ENCODE peak calls at places on chromosomes 13 and 19, in five cellular contexts. Y is progenitor cell of endocrine pancreas, F is AG04450, X is T-helper 2 cell, I is GOT3. B is an unnamed sample.

GRCh38 chr13:23902975-23903905 is 5.9 kb upstream of the C1QTNF9B start:
- DNase-seq in F (no peak), X (no peak), Y (no peak), I (no peak), B (no peak)

GRCh38 chr13:40132249-40132648 is 476.8 kb downstream of the COG6 start:
- DNase-seq in X (no peak), F (no peak), I (no peak), Y (no peak), B (no peak)

GRCh38 chr19:34366670-34367423 is 1.9 kb downstream of the GPI start:
- DNase-seq in I (peak; percentile 11), Y (no peak), F (peak; percentile 23), X (no peak), B (no peak)

GRCh38 chr19:43380008-43380407 is 26.5 kb downstream of the CD177 start:
- DNase-seq in F (no peak), I (no peak), X (no peak), Y (no peak), B (no peak)

GRCh38 chr13:34416833-34417425 is 525.1 kb upstream of the NBEA start:
- DNase-seq in F (peak; percentile 73), I (no peak), Y (no peak), X (no peak), B (no peak)

GRCh38 chr19:30118221-30118620 is 176.2 kb downstream of the URI1 start:
- DNase-seq in X (no peak), F (no peak), Y (no peak), I (no peak), B (no peak)

GRCh38 chr19:53947624-53948023 is 15.1 kb upstream of the CACNG8 start:
- DNase-seq in Y (no peak), X (no peak), F (no peak), I (no peak), B (no peak)

GRCh38 chr13:113023217-113023597 is 54.2 kb downstream of the MCF2L start:
- DNase-seq in X (no peak), F (no peak), Y (no peak), I (no peak), B (no peak)

GRCh38 chr13:64551755-64552154 is 2678.4 kb downstream of the PCDH9 start:
- DNase-seq in F (peak; percentile 57), I (no peak), Y (no peak), X (no peak), B (no peak)

GRCh38 chr19:18577365-18577914 is 5.8 kb downstream of the UBA52 start:
- DNase-seq in F (no peak), X (no peak), I (no peak), Y (no peak), B (no peak)

GRCh38 chr19:19485161-19485997 is 30.0 kb downstream of the TSSK6 start:
- DNase-seq in I (no peak), X (no peak), F (no peak), Y (no peak), B (no peak)

GRCh38 chr19:18639706-18640105 is 2.9 kb downstream of the KLHL26 start:
- DNase-seq in F (no peak), I (no peak), Y (no peak), X (no peak), B (no peak)

GRCh38 chr13:100478107-100478809 is 110.3 kb downstream of the GGACT start:
- DNase-seq in X (no peak), I (no peak), Y (no peak), F (no peak), B (no peak)

GRCh38 chr13:44876782-44877324 is 112.4 kb downstream of the NUFIP1 start:
- DNase-seq in F (no peak), X (no peak), I (no peak), Y (no peak), B (no peak)

GRCh38 chr19:11806354-11807098 is 7.5 kb upstream of the ZNF440 start:
- DNase-seq in F (no peak), X (no peak), I (no peak), Y (no peak), B (no peak)

GRCh38 chr19:50266896-50267295 is 62.3 kb downstream of the KCNC3 start:
- DNase-seq in I (no peak), Y (no peak), X (no peak), F (no peak), B (no peak)

GRCh38 chr13:68099616-68100015 is 869.5 kb upstream of the PCDH9 start:
- DNase-seq in I (no peak), F (peak; percentile 13), Y (no peak), X (no peak), B (no peak)

GRCh38 chr13:51550151-51550550 is 34.1 kb upstream of the WDFY2 start:
- DNase-seq in F (no peak), Y (no peak), X (no peak), I (no peak), B (no peak)

GRCh38 chr13:102152790-102153189 is 249.1 kb downstream of the FGF14 start:
- DNase-seq in X (no peak), Y (no peak), I (no peak), F (no peak), B (no peak)

GRCh38 chr19:16206046-16206605 is 8.4 kb downstream of the AP1M1 start:
- DNase-seq in I (no peak), F (no peak), X (no peak), Y (no peak), B (peak; percentile 3)

GRCh38 chr13:109941951-109942350 is 155.6 kb upstream of the IRS2 start:
- DNase-seq in F (no peak), Y (no peak), X (no peak), I (no peak), B (no peak)

GRCh38 chr19:42246143-42246868 is 3.9 kb upstream of the GSK3A start:
- DNase-seq in Y (no peak), F (peak; percentile 59), X (no peak), I (no peak), B (no peak)

GRCh38 chr13:57030671-57031070 is 110.0 kb upstream of the PRR20A start:
- DNase-seq in I (no peak), X (no peak), F (no peak), Y (no peak), B (no peak)

GRCh38 chr13:20160346-20161274 is at the start of gene GJA3:
- DNase-seq in X (peak; percentile 48), Y (no peak), I (no peak), F (no peak), B (peak; percentile 64)

GRCh38 chr13:44904982-44905381 is 84.3 kb downstream of the NUFIP1 start:
- DNase-seq in Y (no peak), X (no peak), I (peak; percentile 50), F (peak; percentile 90), B (no peak)